ENCODE peak calls at places on chromosome 6, in seven cellular contexts. A, O, G, L, U, E and N are unnamed samples.

GRCh38 chr6:23140879-23141278 is 571.5 kb downstream of the HDGFL1 start:
- DNase-seq in G (no peak), A (no peak), U (no peak), L (no peak), O (no peak), E (no peak), N (no peak)

GRCh38 chr6:106243261-106243660 is 82.3 kb downstream of the ATG5 start:
- DNase-seq in E (no peak), G (no peak), L (no peak), U (no peak), A (no peak), O (no peak), N (no peak)

GRCh38 chr6:15752820-15753219 is 90.0 kb upstream of the DTNBP1 start:
- DNase-seq in A (no peak), U (peak; percentile 20), G (no peak), O (no peak), L (no peak), E (no peak), N (no peak)

GRCh38 chr6:42523158-42523814 is 40.5 kb upstream of the UBR2 start:
- DNase-seq in G (no peak), U (no peak), A (no peak), E (no peak), O (no peak), L (no peak), N (no peak)

GRCh38 chr6:30077218-30077617 is 1.6 kb upstream of the RNF39 start:
- DNase-seq in A (no peak), O (no peak), G (no peak), L (no peak), E (no peak), U (no peak), N (no peak)

GRCh38 chr6:83708970-83709747 is at the start of gene SNAP91:
- DNase-seq in U (peak; percentile 55), O (peak; percentile 69), A (no peak), L (no peak), E (peak; percentile 34), G (no peak), N (no peak)

GRCh38 chr6:153125032-153125431 is 6.0 kb downstream of the RGS17 start:
- DNase-seq in G (no peak), E (no peak), O (no peak), U (peak; percentile 61), L (no peak), A (no peak), N (no peak)

GRCh38 chr6:31900917-31901414 is 920 bp downstream of the ZBTB12 start:
- DNase-seq in G (no peak), E (no peak), O (no peak), U (no peak), A (no peak), L (no peak), N (no peak)